ENCODE peak calls at places on chromosomes 13 and 19, in six cellular contexts. K, A, Z, X, N and C are unnamed samples.

GRCh38 chr19:22609630-22610029 is 24.5 kb upstream of the ZNF492 start:
- DNase-seq in K (no peak), X (no peak), Z (no peak), N (no peak), A (no peak), C (no peak)

GRCh38 chr13:97028441-97029299 is 34.4 kb upstream of the OXGR1 start:
- DNase-seq in K (peak; percentile 68), A (no peak), Z (peak; percentile 79), X (peak; percentile 80), N (peak; percentile 66), C (peak; percentile 62)

GRCh38 chr13:74372511-74372910 is 238.3 kb upstream of the KLF12 start:
- DNase-seq in N (no peak), Z (no peak), X (no peak), A (no peak), K (no peak), C (no peak)

GRCh38 chr19:660793-661426 is 2.1 kb downstream of the RNF126 start:
- DNase-seq in A (no peak), Z (no peak), N (no peak), X (peak; percentile 44), K (no peak), C (no peak)

GRCh38 chr13:40149611-40150283 is 494.3 kb downstream of the COG6 start:
- DNase-seq in A (no peak), X (no peak), Z (no peak), K (peak; percentile 96), N (no peak), C (peak; percentile 89)

GRCh38 chr13:98585398-98585754 is 8.5 kb upstream of the STK24 start:
- DNase-seq in A (no peak), K (no peak), X (no peak), Z (no peak), N (no peak), C (no peak)

GRCh38 chr19:32691952-32692726 is 518 bp downstream of the NUDT19 start:
- DNase-seq in N (no peak), Z (peak; percentile 72), X (peak; percentile 85), A (no peak), K (peak; percentile 82), C (peak; percentile 66)

GRCh38 chr13:39313721-39314120 is 275.5 kb downstream of the NHLRC3 start:
- DNase-seq in Z (no peak), A (no peak), N (no peak), X (no peak), K (no peak), C (no peak)

GRCh38 chr19:30784850-30785459 is 412.8 kb downstream of the ZNF536 start:
- DNase-seq in A (no peak), K (peak; percentile 32), Z (peak; percentile 89), X (peak; percentile 91), N (peak; percentile 61), C (peak; percentile 33)

GRCh38 chr13:22801402-22802003 is 379.3 kb upstream of the SGCG start:
- DNase-seq in K (peak; percentile 5), A (no peak), N (no peak), X (no peak), Z (no peak), C (peak; percentile 10)

GRCh38 chr19:6412111-6412999 is 12.3 kb downstream of the KHSRP start:
- DNase-seq in K (peak; percentile 31), X (peak; percentile 94), N (peak; percentile 60), A (no peak), Z (peak; percentile 90), C (no peak)

GRCh38 chr13:91809161-91809560 is 410.7 kb downstream of the GPC5 start:
- DNase-seq in A (no peak), Z (no peak), X (no peak), K (no peak), N (no peak), C (no peak)

GRCh38 chr13:114229486-114229885 is 5.2 kb upstream of the CDC16 start:
- DNase-seq in Z (no peak), K (no peak), N (no peak), X (no peak), A (no peak), C (peak; percentile 23)

DNA sequence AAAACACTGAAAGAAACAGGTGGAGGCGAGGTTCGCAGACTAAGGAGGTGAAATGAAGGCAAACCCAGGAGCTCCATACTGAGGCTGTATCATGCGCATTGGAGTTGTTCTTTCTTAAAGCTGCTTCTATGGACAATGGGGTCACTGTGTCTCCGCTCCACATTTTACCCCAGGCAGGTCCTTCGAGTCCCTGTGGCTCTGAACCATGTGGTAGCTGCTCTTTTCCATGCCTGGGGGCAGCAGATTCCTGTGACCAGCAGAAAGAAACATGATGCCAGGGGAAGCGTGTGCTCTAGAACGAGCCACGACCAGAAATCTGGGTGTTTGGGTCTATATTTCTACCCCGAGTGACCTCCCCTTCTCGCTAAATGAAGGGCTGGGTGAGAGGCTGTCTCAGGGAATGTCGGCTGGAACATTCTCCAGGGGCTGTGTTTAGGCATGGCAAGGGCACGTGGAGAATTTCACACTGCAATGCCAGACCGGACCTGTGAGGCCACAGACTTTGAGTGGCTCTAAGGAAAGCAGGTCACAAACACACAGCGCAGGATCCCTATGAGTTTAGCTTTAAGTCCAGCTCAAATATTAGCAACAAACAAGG is 95.7 kb upstream of the IRS2 start:
- DNase-seq in A (no peak), X (no peak), K (no peak), Z (no peak), N (no peak), C (no peak)
- TF ChIP-seq CTCF in A (no peak), X (no peak), K (no peak), Z (no peak), N (no peak), C (no peak)

DNA sequence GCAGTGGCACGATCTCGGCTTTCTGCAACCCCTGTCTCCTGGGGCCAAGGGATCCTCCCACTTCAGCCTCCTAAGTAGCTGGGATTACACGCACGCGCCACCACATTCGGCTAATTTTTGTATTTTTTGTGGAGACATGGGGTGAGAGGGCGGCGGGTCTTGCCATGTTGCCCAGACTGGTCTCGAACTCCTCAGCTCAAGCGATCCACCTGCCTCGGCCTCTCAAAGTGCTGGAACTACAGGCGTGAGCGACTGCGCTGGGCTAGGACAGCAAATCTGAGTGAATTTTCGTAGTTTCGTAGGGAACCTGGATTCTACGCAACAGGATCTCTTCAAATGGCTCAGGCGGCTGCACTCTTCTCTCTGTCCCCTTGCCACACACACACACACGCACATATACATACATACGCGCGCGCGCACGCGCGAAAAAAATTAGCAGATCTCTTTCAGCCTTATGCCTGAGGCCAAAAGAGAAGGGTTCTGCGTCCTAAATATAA is 402 bp downstream of the PINLYP start:
- DNase-seq in Z (no peak), K (no peak), X (no peak), N (no peak), A (no peak), C (no peak)
- H3K4me3 ChIP-seq in Z (peak overlapping the region; percentile 24), K (peak overlapping the region; percentile 52), X (peak overlapping the region; percentile 59), N (peak overlapping the region; percentile 47), A (no peak overlapping the region), C (peak overlapping the region; percentile 57)

GRCh38 chr13:113002206-113002821 is 33.3 kb downstream of the MCF2L start:
- DNase-seq in A (no peak), N (peak; percentile 76), X (peak; percentile 90), K (no peak), Z (peak; percentile 84), C (no peak)
- TF ChIP-seq CTCF in A (peak; percentile 4), N (peak; percentile 79), X (peak; percentile 77), K (peak; percentile 36), Z (peak; percentile 56), C (peak; percentile 28)

GRCh38 chr19:48624067-48624594 is 4.8 kb downstream of the SPHK2 start:
- DNase-seq in Z (peak; percentile 95), X (peak; percentile 99), K (peak; percentile 99), A (no peak), N (peak; percentile 100), C (peak; percentile 96)
- H3K4me3 ChIP-seq in Z (peak overlapping the region; percentile 77), X (peak overlapping the region; percentile 89), K (peak overlapping the region; percentile 70), A (peak overlapping the region; percentile 64), N (peak overlapping the region; percentile 78), C (peak overlapping the region; percentile 72)

DNA sequence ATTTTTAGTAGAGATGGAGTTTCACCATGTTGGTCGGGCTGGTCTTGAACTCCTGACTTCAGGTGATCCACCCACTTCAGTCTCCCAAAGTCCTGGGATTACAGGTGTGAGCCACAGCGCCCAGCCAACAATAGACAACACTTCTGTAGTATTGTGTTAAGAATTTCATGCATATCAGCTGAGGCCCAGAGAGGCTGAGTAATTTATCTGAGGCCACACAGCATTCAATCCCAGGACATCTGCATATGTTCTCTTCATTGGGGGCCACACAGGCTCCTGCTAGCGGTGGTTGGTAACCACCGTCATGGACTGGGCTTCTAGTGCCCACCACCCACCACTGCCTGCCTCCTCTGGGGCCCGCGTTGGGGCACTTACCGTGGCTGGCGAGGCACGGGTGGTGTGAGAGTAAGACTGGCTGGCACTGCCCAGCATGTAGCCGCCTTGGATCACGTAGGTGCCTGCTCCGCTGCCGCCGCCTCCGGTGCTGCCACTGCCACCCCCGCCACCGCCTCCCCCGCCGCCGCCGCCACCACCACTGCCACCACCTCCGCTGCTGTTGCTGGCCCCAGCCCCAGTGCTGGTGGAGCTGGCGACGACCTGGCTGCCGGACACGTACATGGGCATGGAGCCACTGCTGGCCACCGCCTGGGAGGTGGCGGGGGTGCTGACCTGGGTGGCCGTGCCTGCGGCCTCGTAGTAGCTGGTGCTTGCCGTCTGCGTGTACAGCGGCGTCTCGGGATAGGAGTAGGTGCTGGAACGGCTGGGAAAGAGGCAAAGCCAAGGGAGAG is 20.3 kb downstream of the DCAF15 start:
- DNase-seq in K (no peak), Z (no peak), X (no peak), A (no peak), N (no peak), C (no peak)
- TF ChIP-seq CTCF in K (no peak), Z (no peak), X (no peak), A (no peak), N (no peak), C (no peak)

GRCh38 chr19:38310986-38311385 is 4.8 kb downstream of the YIF1B start:
- DNase-seq in A (no peak), Z (no peak), K (no peak), N (no peak), X (no peak), C (no peak)
- H3K4me3 ChIP-seq in A (no peak overlapping the region), Z (no peak overlapping the region), K (no peak overlapping the region), N (no peak overlapping the region), X (no peak overlapping the region), C (no peak overlapping the region)

DNA sequence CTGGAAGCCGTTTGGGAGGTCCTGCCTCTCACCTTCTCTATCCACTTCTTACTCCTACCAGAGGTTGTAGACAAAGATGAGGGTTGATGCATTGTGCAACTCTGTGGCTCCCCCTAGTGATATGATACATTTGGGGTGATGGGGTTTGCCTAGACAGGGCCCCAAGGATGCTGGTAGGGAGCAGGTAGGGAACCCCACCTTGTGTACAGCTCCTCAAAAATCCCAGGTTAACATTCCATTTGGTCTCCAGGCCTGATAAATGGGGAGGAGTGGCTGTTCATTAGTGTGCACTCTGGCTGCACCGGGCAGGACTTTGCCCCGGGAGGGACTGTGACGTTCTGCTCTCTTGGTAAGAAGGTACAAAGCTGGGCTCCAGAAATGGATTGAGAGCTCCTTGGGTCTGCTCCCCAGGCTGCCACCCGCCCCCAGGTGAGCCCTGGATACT is 19.2 kb downstream of the SIGLEC8 start:
- DNase-seq in A (no peak), X (peak; percentile 54), K (peak; percentile 8), N (no peak), Z (no peak), C (no peak)
- TF ChIP-seq CTCF in A (peak; percentile 67), X (peak; percentile 54), K (peak; percentile 43), N (peak; percentile 45), Z (peak; percentile 81), C (peak; percentile 38)

GRCh38 chr19:18120127-18120526 is 22.5 kb downstream of the MAST3 start:
- DNase-seq in A (no peak), X (no peak), N (no peak), K (no peak), Z (no peak), C (no peak)
- H3K4me3 ChIP-seq in A (no peak overlapping the region), X (no peak overlapping the region), N (no peak overlapping the region), K (no peak overlapping the region), Z (no peak overlapping the region), C (no peak overlapping the region)